ENCODE peak calls at places on chromosome 20, in four cellular contexts. E is NCI-H1092 treated with DMSO at 0.1 percent for 48 hours, U is Panc1, P is epithelial cell of esophagus. Z is an unnamed sample.

GRCh38 chr20:22816016-22816415 is 219.1 kb upstream of the SSTR4 start:
- DNase-seq in E (no peak), U (no peak), P (no peak), Z (no peak)

GRCh38 chr20:43583982-43584432 is 6.7 kb upstream of the IFT52 start:
- DNase-seq in E (no peak), U (no peak), P (peak; percentile 86), Z (no peak)

GRCh38 chr20:61520761-61521460 is 268.9 kb downstream of the CDH4 start:
- DNase-seq in E (no peak), U (no peak), P (no peak), Z (no peak)

GRCh38 chr20:64153410-64153809 is 10.8 kb upstream of the MYT1 start:
- DNase-seq in E (no peak), U (no peak), P (no peak), Z (no peak)

GRCh38 chr20:47233333-47234188 is 122.9 kb downstream of the ZMYND8 start:
- DNase-seq in E (no peak), U (no peak), P (no peak), Z (no peak)

GRCh38 chr20:3716195-3716834 is 3.9 kb upstream of the SIGLEC1 start:
- DNase-seq in E (peak; percentile 25), U (no peak), P (peak; percentile 45), Z (no peak)

GRCh38 chr20:48186447-48186846 is 401.2 kb upstream of the SULF2 start:
- DNase-seq in E (no peak), U (no peak), P (peak; percentile 55), Z (no peak)

GRCh38 chr20:46027245-46027853 is 1.7 kb upstream of the SLC12A5 start:
- DNase-seq in E (no peak), U (no peak), P (peak; percentile 73), Z (no peak)

GRCh38 chr20:57393321-57394086 is 2.3 kb downstream of the RBM38 start:
- DNase-seq in E (peak; percentile 17), U (no peak), P (no peak), Z (peak; percentile 47)

GRCh38 chr20:40343390-40343789 is 345.6 kb downstream of the MAFB start:
- DNase-seq in E (no peak), U (no peak), P (no peak), Z (no peak)